ENCODE peak calls at places on chromosomes 12 and 14, in five cellular contexts. I is stomach, F is neural progenitor cell, N is colonic mucosa, R is sigmoid colon. V is an unnamed sample.

GRCh38 chr14:105929327-105930081 is 403.1 kb downstream of the TMEM121 start:
- DNase-seq in I (no peak), F (no peak), N (no peak), R (peak; percentile 62), V (peak; percentile 50)

GRCh38 chr14:68598621-68599447 is 194.0 kb downstream of the ZFP36L1 start:
- DNase-seq in I (peak; percentile 80), F (no peak), N (peak; percentile 72), R (peak; percentile 88), V (peak; percentile 67)

GRCh38 chr14:56814468-56815074 is 4.3 kb upstream of the OTX2 start:
- DNase-seq in I (no peak), F (peak; percentile 61), N (no peak), R (no peak), V (no peak)

GRCh38 chr12:51631591-51631990 is 40.6 kb downstream of the SCN8A start:
- DNase-seq in I (no peak), F (no peak), N (no peak), R (no peak), V (no peak)

GRCh38 chr12:70722584-70723343 is 85.5 kb upstream of the PTPRB start:
- DNase-seq in I (no peak), F (no peak), N (no peak), R (no peak), V (no peak)

GRCh38 chr12:14629832-14630688 is 62.4 kb upstream of the PLBD1 start:
- DNase-seq in I (peak; percentile 75), F (peak; percentile 79), N (peak; percentile 90), R (peak; percentile 78), V (no peak)

GRCh38 chr12:38904932-38905479 is 385 bp downstream of the CPNE8 start:
- DNase-seq in I (peak; percentile 64), F (peak; percentile 74), N (peak; percentile 89), R (peak; percentile 95), V (peak; percentile 78)

GRCh38 chr12:66290716-66291200 is 11.5 kb upstream of the HELB start:
- DNase-seq in I (no peak), F (no peak), N (no peak), R (no peak), V (no peak)

GRCh38 chr12:131927110-131928079 is 1.7 kb upstream of the PUS1 start:
- DNase-seq in I (no peak), F (no peak), N (no peak), R (peak; percentile 72), V (no peak)

GRCh38 chr14:61759878-61760277 is 2.3 kb upstream of the SNAPC1 start:
- DNase-seq in I (no peak), F (no peak), N (no peak), R (no peak), V (no peak)

GRCh38 chr12:120228041-120228290 is 27.1 kb upstream of the RPLP0 start:
- DNase-seq in I (no peak), F (no peak), N (no peak), R (no peak), V (no peak)

GRCh38 chr12:107788281-107788680 is 13.8 kb downstream of the ASCL4 start:
- DNase-seq in I (no peak), F (no peak), N (no peak), R (no peak), V (no peak)
- TF ChIP-seq CTCF in I (no peak), F (no peak), N (no peak), R (no peak), V (no peak)

GRCh38 chr12:68796399-68796798 is 11.6 kb upstream of the MDM2 start:
- DNase-seq in I (no peak), F (no peak), N (no peak), R (no peak), V (no peak)
- H3K27ac ChIP-seq in I (no peak overlapping the region), F (no peak overlapping the region), N (no peak overlapping the region), R (no peak overlapping the region), V (no peak overlapping the region)

DNA sequence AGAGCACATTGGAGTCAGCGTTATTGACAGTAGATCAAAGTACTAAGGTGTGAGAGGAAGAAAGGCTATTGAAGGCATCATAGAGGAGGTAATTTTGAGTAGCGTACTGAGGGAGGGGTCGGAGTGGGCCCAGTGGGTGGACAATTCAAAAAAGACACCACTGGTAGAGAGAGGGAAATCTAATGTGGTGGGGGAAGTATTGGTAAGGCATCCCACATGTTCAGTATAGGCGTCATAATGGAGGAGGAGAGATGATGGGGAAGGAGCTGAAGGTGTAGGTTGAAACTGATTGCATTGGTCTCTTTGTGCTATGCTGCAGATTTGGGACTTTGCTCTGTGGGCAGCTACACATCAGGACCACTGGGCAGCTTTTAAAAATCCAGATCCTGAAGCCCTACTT is 23.7 kb upstream of the KRT77 start:
- DNase-seq in I (no peak), F (no peak), N (no peak), R (no peak), V (no peak)
- H3K4me1 ChIP-seq in I (no peaks in the 10 kb centered on the region), F (no peaks in the 10 kb centered on the region), N (no peaks in the 10 kb centered on the region), R (no peaks in the 10 kb centered on the region), V (no peaks in the 10 kb centered on the region)

GRCh38 chr12:128191380-128191779 is 75.6 kb upstream of the TMEM132C start:
- DNase-seq in I (no peak), F (no peak), N (no peak), R (no peak), V (no peak)

GRCh38 chr12:128190052-128190451 is 76.9 kb upstream of the TMEM132C start:
- DNase-seq in I (no peak), F (no peak), N (no peak), R (no peak), V (no peak)

DNA sequence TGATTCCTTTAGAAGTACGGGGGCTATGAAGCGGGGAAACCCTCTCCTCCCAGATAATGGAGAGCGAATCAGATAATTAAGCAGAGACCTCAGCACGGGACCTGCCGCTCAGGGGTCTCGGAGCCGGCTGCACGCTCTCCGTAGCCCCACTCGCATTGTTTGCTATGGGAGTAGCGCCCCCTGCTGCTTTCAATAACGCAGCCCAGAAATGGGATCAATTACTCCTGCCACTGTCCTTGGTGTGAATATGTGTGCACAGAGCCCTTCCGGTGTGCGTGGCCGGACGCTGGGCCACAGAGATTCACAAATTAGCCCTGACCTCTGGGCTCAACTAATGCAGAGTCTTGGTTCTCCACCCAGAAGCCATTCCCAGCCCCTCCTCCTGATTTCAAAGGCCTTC is 76.4 kb upstream of the TMEM132C start:
- DNase-seq in I (no peak), F (peak; percentile 82), N (no peak), R (no peak), V (no peak)
- TF ChIP-seq CTCF in I (no peak), F (peak; percentile 90), N (no peak), R (no peak), V (peak; percentile 19)

GRCh38 chr14:81474685-81475324 is 58.8 kb downstream of the SEL1L start:
- DNase-seq in I (no peak), F (no peak), N (no peak), R (no peak), V (no peak)
- H3K27ac ChIP-seq in I (no peak overlapping the region), F (no peak overlapping the region), N (peak overlapping the region; percentile 8), R (peak overlapping the region; percentile 25), V (no peak overlapping the region)

GRCh38 chr14:93012516-93013367 is 89.8 kb downstream of the CHGA start:
- DNase-seq in I (no peak), F (no peak), N (no peak), R (no peak), V (no peak)
- H3K4me1 ChIP-seq in I (peaks cover 48% of the 10 kb centered on the region), F (peaks cover 17% of the 10 kb centered on the region), N (peaks cover 2% of the 10 kb centered on the region), R (peaks cover 2% of the 10 kb centered on the region), V (peaks cover 13% of the 10 kb centered on the region)

DNA sequence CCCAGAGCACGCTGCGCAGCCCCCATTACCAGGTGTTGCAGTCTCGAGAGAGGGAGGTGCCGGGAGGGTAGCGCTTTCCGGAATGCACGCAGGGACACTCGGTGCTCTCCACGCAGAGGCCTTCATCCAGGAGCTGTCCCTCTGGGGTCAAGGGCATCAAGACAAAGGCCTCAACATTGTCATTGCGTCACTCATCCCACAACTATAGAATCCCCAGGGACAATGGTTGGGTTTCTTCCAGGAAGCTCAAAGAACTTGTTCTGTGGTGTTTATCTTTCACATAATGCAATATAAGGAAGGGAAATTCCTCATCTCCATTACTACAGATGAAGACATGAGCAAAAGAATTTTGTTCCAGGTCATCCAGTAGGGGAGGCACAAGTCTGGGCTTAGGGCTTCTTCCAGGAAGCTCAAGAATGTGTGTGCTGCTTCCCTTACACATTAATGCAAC is 52.1 kb downstream of the VWF start:
- DNase-seq in I (no peak), F (no peak), N (no peak), R (no peak), V (no peak)
- TF ChIP-seq CTCF in I (no peak), F (no peak), N (no peak), R (no peak), V (peak; percentile 39)

DNA sequence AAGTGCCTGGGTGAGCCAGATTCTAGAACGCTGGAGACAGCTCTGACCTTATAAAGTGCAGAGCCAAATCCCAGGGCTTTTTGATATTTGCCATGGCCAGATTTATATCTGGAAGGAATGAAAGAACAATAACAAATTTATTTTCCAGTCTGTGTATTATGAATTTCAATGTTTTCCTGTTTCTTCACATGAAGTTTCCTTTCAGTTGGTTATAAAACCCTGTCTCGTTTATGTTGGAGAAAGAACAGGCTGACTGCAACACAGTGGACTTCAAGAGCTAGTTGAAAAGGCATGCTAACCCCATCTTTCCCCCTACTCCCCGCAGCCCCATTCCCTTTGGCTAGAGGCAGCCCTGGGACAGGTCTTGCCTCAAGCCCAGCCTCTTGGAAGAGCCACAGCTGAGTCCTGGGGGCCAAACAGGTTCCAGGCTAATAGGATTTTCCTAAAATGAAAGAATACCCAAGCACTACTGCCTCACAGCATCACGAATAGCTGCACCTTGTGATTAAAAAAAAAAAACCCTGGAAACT is 1.7 kb downstream of the FBLN5 start:
- DNase-seq in I (no peak), F (no peak), N (no peak), R (no peak), V (no peak)
- H3K27ac ChIP-seq in I (peak overlapping the region; percentile 74), F (no peak overlapping the region), N (no peak overlapping the region), R (peak overlapping the region; percentile 77), V (no peak overlapping the region)

GRCh38 chr12:49091836-49092085 is 2.8 kb downstream of the DHH start:
- DNase-seq in I (no peak), F (no peak), N (no peak), R (no peak), V (no peak)
- H3K4me1 ChIP-seq in I (peaks cover 57% of the 10 kb centered on the region), F (peaks cover 40% of the 10 kb centered on the region), N (peaks cover 6% of the 10 kb centered on the region), R (no peaks in the 10 kb centered on the region), V (peaks cover 3% of the 10 kb centered on the region)

GRCh38 chr12:92519284-92519683 is 183.5 kb upstream of the PLEKHG7 start:
- DNase-seq in I (no peak), F (no peak), N (no peak), R (no peak), V (no peak)

GRCh38 chr12:92518071-92518470 is 184.7 kb upstream of the PLEKHG7 start:
- DNase-seq in I (no peak), F (no peak), N (no peak), R (no peak), V (no peak)
- TF ChIP-seq CTCF in I (no peak), F (no peak), N (no peak), R (no peak), V (no peak)